ENCODE peak calls at places on chromosomes 1 and 21, in five cellular contexts. I, U, S, A and T are unnamed samples.

GRCh38 chr1:217457016-217457415 is 173.9 kb downstream of the GPATCH2 start:
- DNase-seq in I (no peak), U (no peak), S (no peak), A (no peak), T (no peak)

GRCh38 chr1:161928056-161928455 is 95.6 kb downstream of the OLFML2B start:
- DNase-seq in I (no peak), U (no peak), S (no peak), A (no peak), T (no peak)

GRCh38 chr1:84782311-84782771 is 92.1 kb upstream of the SSX2IP start:
- DNase-seq in I (peak; percentile 92), U (peak; percentile 47), S (peak; percentile 85), A (peak; percentile 53), T (no peak)

GRCh38 chr1:67690411-67690810 is 5.4 kb downstream of the GADD45A start:
- DNase-seq in I (no peak), U (no peak), S (no peak), A (no peak), T (no peak)

GRCh38 chr1:204623365-204623893 is 62.1 kb downstream of the LRRN2 start:
- DNase-seq in I (peak; percentile 89), U (no peak), S (no peak), A (no peak), T (no peak)

GRCh38 chr21:37532868-37533780 is 166.6 kb downstream of the DYRK1A start:
- DNase-seq in I (peak; percentile 47), U (no peak), S (peak; percentile 57), A (no peak), T (no peak)

GRCh38 chr1:209621741-209622655 is 30.2 kb downstream of the LAMB3 start:
- DNase-seq in I (no peak), U (no peak), S (no peak), A (no peak), T (no peak)

GRCh38 chr1:74714429-74715362 is 18.2 kb downstream of the CRYZ start:
- DNase-seq in I (no peak), U (no peak), S (no peak), A (no peak), T (no peak)

GRCh38 chr1:42456754-42457089 is 379 bp downstream of the PPCS start:
- DNase-seq in I (peak; percentile 48), U (peak; percentile 66), S (peak; percentile 83), A (peak; percentile 60), T (peak; percentile 65)

GRCh38 chr1:95233321-95233736 is 681 bp upstream of the RWDD3 start:
- DNase-seq in I (peak; percentile 30), U (no peak), S (no peak), A (no peak), T (no peak)

GRCh38 chr1:91948501-91949355 is 473 bp upstream of the BRDT start:
- DNase-seq in I (no peak), U (no peak), S (peak; percentile 67), A (no peak), T (no peak)

GRCh38 chr1:68495968-68496679 is 758 bp downstream of the DEPDC1 start:
- DNase-seq in I (no peak), U (peak; percentile 10), S (no peak), A (peak; percentile 21), T (no peak)

GRCh38 chr1:24351918-24352637 is 32.9 kb downstream of the GRHL3 start:
- DNase-seq in I (no peak), U (no peak), S (peak; percentile 62), A (no peak), T (no peak)

GRCh38 chr1:15065736-15066135 is 87.8 kb upstream of the TMEM51 start:
- DNase-seq in I (no peak), U (no peak), S (no peak), A (no peak), T (no peak)

GRCh38 chr1:1063261-1063944 is 10.7 kb downstream of the RNF223 start:
- DNase-seq in I (no peak), U (no peak), S (no peak), A (no peak), T (no peak)

GRCh38 chr1:235009074-235009473 is 119.6 kb downstream of the TOMM20 start:
- DNase-seq in I (no peak), U (no peak), S (no peak), A (no peak), T (no peak)

GRCh38 chr1:54995013-54995760 is 3.5 kb upstream of the BSND start:
- DNase-seq in I (no peak), U (no peak), S (no peak), A (no peak), T (no peak)

GRCh38 chr1:154221815-154222081 is 993 bp downstream of the UBAP2L start:
- DNase-seq in I (no peak), U (no peak), S (no peak), A (peak; percentile 40), T (no peak)

GRCh38 chr1:185479781-185480180 is 162.7 kb upstream of the IVNS1ABP start:
- DNase-seq in I (no peak), U (no peak), S (no peak), A (peak; percentile 95), T (peak; percentile 70)

GRCh38 chr1:206511362-206512064 is 4.2 kb downstream of the RASSF5 start:
- DNase-seq in I (no peak), U (no peak), S (no peak), A (no peak), T (peak; percentile 16)

GRCh38 chr1:221887091-221887746 is 145.3 kb upstream of the DUSP10 start:
- DNase-seq in I (peak; percentile 91), U (no peak), S (no peak), A (no peak), T (no peak)

GRCh38 chr1:182206628-182207239 is 145.2 kb upstream of the ZNF648 start:
- DNase-seq in I (no peak), U (no peak), S (no peak), A (no peak), T (no peak)

GRCh38 chr1:35454616-35455015 is 102.6 kb downstream of the KIAA0319L start:
- DNase-seq in I (no peak), U (no peak), S (no peak), A (no peak), T (no peak)

GRCh38 chr21:35989185-35989735 is 71.1 kb downstream of the SETD4 start:
- DNase-seq in I (no peak), U (no peak), S (no peak), A (no peak), T (no peak)

GRCh38 chr21:27476696-27477095 is 509.8 kb upstream of the ADAMTS5 start:
- DNase-seq in I (no peak), U (no peak), S (no peak), A (no peak), T (no peak)

GRCh38 chr1:44714944-44715571 is 15.9 kb downstream of the RNU5D-1 start:
- DNase-seq in I (peak; percentile 76), U (no peak), S (peak; percentile 83), A (peak; percentile 85), T (peak; percentile 68)

GRCh38 chr21:41612674-41613250 is 104.8 kb upstream of the TMPRSS2 start:
- DNase-seq in I (peak; percentile 72), U (no peak), S (no peak), A (no peak), T (peak; percentile 24)

GRCh38 chr1:184621262-184621661 is 133.4 kb downstream of the EDEM3 start:
- DNase-seq in I (no peak), U (no peak), S (no peak), A (no peak), T (no peak)